ENCODE peak calls at places on chromosomes 13 and 19, in four cellular contexts. C is suprapubic skin, X is upper lobe of left lung, P is spleen. I is an unnamed sample.

GRCh38 chr19:28307460-28307859 is 905.5 kb downstream of the UQCRFS1 start:
- DNase-seq in X (no peak), C (no peak), P (no peak), I (no peak)

GRCh38 chr13:52428295-52428694 is 22.1 kb downstream of the VPS36 start:
- DNase-seq in X (no peak), P (no peak), C (no peak), I (no peak)

GRCh38 chr13:107866666-107867623 is 348.4 kb downstream of the LIG4 start:
- DNase-seq in X (peak), P (no peak), C (no peak), I (no peak)

GRCh38 chr19:31350693-31351211 is 1.5 kb upstream of the TSHZ3 start:
- DNase-seq in P (peak), C (no peak), X (peak), I (no peak)

GRCh38 chr13:41196620-41197019 is 2.3 kb upstream of the KBTBD7 start:
- DNase-seq in C (no peak), X (no peak), P (no peak), I (no peak)

GRCh38 chr19:54168174-54168917 is 4.6 kb downstream of the TMC4 start:
- DNase-seq in C (peak), X (peak), P (peak), I (peak)

GRCh38 chr13:109235901-109236300 is 550.5 kb downstream of the IRS2 start:
- DNase-seq in P (no peak), C (no peak), X (no peak), I (no peak)

GRCh38 chr19:8086849-8087248 is 34.3 kb downstream of the CCL25 start:
- DNase-seq in C (no peak), X (no peak), P (no peak), I (no peak)

GRCh38 chr19:36113895-36114762 is 546 bp downstream of the POLR2I start:
- DNase-seq in P (peak), C (no peak), X (no peak), I (no peak)

GRCh38 chr13:26618726-26619125 is 61.2 kb downstream of the WASF3 start:
- DNase-seq in P (no peak), C (no peak), X (no peak), I (no peak)

GRCh38 chr13:41019027-41019487 is at the start of gene ELF1:
- DNase-seq in C (no peak), P (peak), X (no peak), I (peak)

GRCh38 chr13:114130708-114131580 is 1.5 kb downstream of the RASA3 start:
- DNase-seq in P (peak), C (no peak), X (peak), I (no peak)

GRCh38 chr13:98399756-98400155 is 177.2 kb downstream of the STK24 start:
- DNase-seq in X (no peak), C (no peak), P (no peak), I (no peak)

GRCh38 chr19:44757735-44758505 is 9.4 kb downstream of the BCL3 start:
- DNase-seq in P (peak), X (peak), C (no peak), I (no peak)
- TF ChIP-seq POLR2AphosphoS5 in P (peak), X (peak), C (peak), I (no peak)

GRCh38 chr19:39941151-39941550 is 6.7 kb upstream of the FCGBP start:
- DNase-seq in C (no peak), X (no peak), P (no peak), I (no peak)

GRCh38 chr19:39941615-39942507 is 7.4 kb upstream of the FCGBP start:
- DNase-seq in X (no peak), P (no peak), C (no peak), I (no peak)

GRCh38 chr19:39946532-39946931 is 12.1 kb upstream of the FCGBP start:
- DNase-seq in C (no peak), X (no peak), P (no peak), I (no peak)

GRCh38 chr19:39940221-39940833 is 5.9 kb upstream of the FCGBP start:
- DNase-seq in X (no peak), P (no peak), C (no peak), I (no peak)

GRCh38 chr19:39943586-39943985 is 9.2 kb upstream of the FCGBP start:
- DNase-seq in P (no peak), X (no peak), C (no peak), I (no peak)
- TF ChIP-seq POLR2A in P (no peak), X (no peak), C (no peak), I (no peak)

DNA sequence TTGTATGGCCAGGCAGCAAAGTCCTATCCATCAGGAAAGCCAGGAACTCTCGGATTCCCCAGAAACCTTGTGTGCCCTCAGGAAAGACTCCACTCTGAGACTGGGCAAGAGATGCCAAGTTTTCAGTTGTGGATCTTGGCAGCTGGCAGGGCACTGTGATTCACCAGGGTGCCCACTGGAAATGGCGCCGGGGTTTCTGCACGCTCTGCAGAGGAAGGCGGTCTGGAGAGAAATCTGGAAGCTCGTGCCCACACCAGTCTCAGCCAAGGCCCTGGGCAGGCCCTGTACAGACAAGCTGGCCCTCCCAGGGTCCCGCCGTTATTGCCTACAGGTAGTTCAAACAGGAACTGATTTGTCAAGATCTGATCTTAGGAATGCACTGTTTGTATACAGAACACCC is 4.9 kb downstream of the NAPA start:
- DNase-seq in P (no peak), C (no peak), X (no peak), I (no peak)
- TF ChIP-seq POLR2AphosphoS5 in P (no peak), C (peak), X (no peak), I (no peak)

DNA sequence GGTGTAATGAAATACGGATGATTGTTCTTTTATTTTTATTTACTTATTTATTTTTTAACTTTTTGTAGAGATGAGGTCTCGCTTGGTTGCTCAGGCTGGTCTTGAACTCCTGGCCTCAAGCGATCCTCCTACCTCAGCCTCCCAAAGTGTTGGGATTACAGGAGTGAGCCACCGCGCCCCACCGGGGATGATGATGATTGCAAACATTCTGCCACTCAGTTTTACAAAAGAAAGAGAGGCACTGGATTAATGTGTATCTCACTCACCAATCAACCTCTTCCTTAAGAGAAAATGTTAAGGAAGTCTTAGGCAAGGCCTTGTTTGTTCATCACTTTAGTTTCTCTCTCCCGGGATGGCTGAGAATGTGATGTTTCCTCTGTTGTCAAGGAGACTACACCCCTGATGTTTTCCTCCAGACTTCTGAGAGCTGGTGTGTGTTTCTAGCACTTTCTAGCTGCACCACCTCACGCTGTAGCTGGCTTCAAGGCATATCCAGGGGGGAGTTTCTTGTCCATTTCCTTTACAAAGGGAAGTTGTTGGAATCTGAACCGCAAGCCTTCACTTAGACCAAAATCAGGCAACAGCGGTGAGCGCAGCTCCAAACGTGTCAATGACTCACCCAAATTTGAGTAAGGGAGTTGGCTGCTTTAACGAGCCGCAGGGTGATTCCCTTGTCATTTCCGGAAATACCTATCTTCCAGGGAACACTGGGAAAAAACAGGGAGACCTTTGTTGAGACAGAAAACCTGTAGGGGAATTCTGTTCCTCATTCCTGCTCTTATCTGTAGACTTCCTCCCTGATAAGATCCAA is 2.3 kb downstream of the LDLR start:
- DNase-seq in X (no peak), C (peak), P (no peak), I (no peak)
- TF ChIP-seq POLR2A in X (no peak), C (no peak), P (no peak), I (no peak)

GRCh38 chr19:47644199-47644598 is 35.3 kb downstream of the BICRA start:
- DNase-seq in C (no peak), X (no peak), P (no peak), I (no peak)

GRCh38 chr19:47641891-47642485 is 33.1 kb downstream of the BICRA start:
- DNase-seq in C (no peak), P (no peak), X (no peak), I (no peak)

GRCh38 chr19:47643281-47643680 is 34.3 kb downstream of the BICRA start:
- DNase-seq in C (no peak), P (no peak), X (no peak), I (no peak)

GRCh38 chr19:47646924-47647323 is 38.0 kb downstream of the BICRA start:
- DNase-seq in C (no peak), X (no peak), P (no peak), I (no peak)

GRCh38 chr19:47644743-47645499 is 36.0 kb downstream of the BICRA start:
- DNase-seq in X (no peak), P (no peak), C (no peak), I (no peak)
- TF ChIP-seq POLR2AphosphoS5 in X (no peak), P (no peak), C (no peak), I (no peak)

DNA sequence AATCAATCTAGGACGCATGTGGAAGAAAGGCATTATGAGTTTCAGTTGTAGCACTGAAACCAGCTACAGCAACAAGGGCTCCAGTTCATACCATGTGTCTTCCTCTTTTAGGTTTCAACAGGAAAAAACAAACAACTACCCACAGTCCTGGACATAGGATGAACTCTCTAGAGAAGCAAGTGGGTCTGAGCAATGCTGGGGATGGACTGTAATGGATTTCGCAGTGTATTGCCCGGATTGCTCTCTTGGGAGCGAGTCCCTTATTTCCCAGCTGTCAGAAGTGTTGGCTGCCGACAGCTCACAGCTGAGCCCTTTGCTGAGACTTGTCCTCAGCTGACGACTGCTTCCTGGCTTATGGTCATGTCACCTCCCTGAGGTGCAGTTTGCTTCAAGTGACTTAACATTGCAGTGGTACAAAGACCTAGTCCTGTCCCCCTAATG is 12.1 kb upstream of the MYCBP2 start:
- DNase-seq in C (no peak), P (no peak), X (no peak), I (no peak)
- TF ChIP-seq POLR2A in C (no peak), P (no peak), X (no peak), I (peak)

GRCh38 chr19:49513746-49514118 is 1.3 kb downstream of the FCGRT start:
- DNase-seq in P (no peak), X (no peak), C (no peak), I (no peak)

GRCh38 chr19:49515767-49516166 is 3.3 kb downstream of the FCGRT start:
- DNase-seq in C (no peak), P (peak), X (no peak), I (no peak)

GRCh38 chr19:49514151-49514550 is 1.7 kb downstream of the FCGRT start:
- DNase-seq in P (no peak), X (no peak), C (no peak), I (no peak)

GRCh38 chr19:49518033-49518432 is 5.6 kb downstream of the FCGRT start:
- DNase-seq in C (no peak), X (no peak), P (peak), I (no peak)

DNA sequence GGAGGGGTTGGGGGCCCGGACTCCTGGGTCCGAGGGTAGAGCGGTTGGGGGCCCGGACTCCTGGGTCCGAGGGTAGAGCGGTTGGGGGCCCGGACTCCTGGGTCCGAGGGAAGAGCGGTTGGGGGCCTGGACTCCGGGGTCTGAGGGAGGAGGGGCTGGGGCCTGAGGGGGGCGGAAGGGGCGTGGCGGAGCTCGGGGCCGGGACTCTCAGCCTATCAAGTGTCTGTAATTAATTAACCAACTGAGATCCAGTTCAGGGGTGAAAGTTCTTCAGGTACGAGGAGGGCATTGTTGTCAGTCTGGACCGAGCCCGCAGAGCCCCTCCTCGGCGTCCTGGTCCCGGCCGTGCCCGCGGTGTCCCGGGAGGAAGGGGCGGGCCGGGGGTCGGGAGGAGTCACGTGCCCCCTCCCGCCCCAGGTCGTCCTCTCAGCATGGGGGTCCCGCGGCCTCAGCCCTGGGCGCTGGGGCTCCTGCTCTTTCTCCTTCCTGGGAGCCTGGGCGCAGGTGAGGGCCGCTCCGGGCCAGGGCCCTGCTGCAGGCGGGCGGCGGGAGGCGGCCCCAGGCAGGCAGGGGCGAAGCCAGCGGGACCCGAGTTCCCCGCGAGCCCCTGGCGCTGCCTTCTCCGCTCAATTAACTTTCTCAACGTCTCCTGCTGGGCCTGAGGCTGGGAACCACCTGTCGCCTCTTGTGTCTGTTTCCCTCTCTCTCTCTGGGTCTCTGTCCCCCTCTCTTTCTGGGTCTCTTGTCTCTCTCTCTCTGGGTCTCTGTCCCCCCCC is 697 bp downstream of the FCGRT start:
- DNase-seq in X (peak), C (no peak), P (peak), I (no peak)
- TF ChIP-seq POLR2AphosphoS5 in X (peak), C (no peak), P (peak), I (no peak)

I was measured in GM12892.